ENCODE peak calls at places on chromosomes 5 and 9, in seven cellular contexts. One of them, this sample, is unnamed.
A peak's percentile ranks its signal among the peaks of the same experiment; 100 is the strongest.

GRCh38 chr5:62143268-62144229 is 162.5 kb upstream of the KIF2A start:
- DNase-seq in naive thymus-derived CD8-positive, alpha-beta T cell: no peak
- DNase-seq in T-helper 9 cell: no peak
- DNase-seq in lung: no peak
- DNase-seq in substantia nigra: no peak
- DNase-seq in activated CD8-positive, alpha-beta memory T cell treated with anti-CD3 and anti-CD28 coated beads for 24 hours: no peak
- DNase-seq in neural progenitor cell: peak; percentile 49
- DNase-seq in this sample: no peak

GRCh38 chr5:131932235-131932634 is 13.2 kb downstream of the MEIKIN start:
- DNase-seq in naive thymus-derived CD8-positive, alpha-beta T cell: no peak
- DNase-seq in T-helper 9 cell: no peak
- DNase-seq in lung: no peak
- DNase-seq in substantia nigra: no peak
- DNase-seq in activated CD8-positive, alpha-beta memory T cell treated with anti-CD3 and anti-CD28 coated beads for 24 hours: no peak
- DNase-seq in neural progenitor cell: no peak
- DNase-seq in this sample: no peak

GRCh38 chr5:107472620-107473064 is 198.1 kb downstream of the EFNA5 start:
- DNase-seq in naive thymus-derived CD8-positive, alpha-beta T cell: no peak
- DNase-seq in T-helper 9 cell: no peak
- DNase-seq in lung: no peak
- DNase-seq in substantia nigra: no peak
- DNase-seq in activated CD8-positive, alpha-beta memory T cell treated with anti-CD3 and anti-CD28 coated beads for 24 hours: no peak
- DNase-seq in neural progenitor cell: no peak
- DNase-seq in this sample: no peak

GRCh38 chr9:131018621-131019020 is 9.6 kb downstream of the LAMC3 start:
- DNase-seq in naive thymus-derived CD8-positive, alpha-beta T cell: no peak
- DNase-seq in T-helper 9 cell: no peak
- DNase-seq in lung: no peak
- DNase-seq in substantia nigra: no peak
- DNase-seq in activated CD8-positive, alpha-beta memory T cell treated with anti-CD3 and anti-CD28 coated beads for 24 hours: no peak
- DNase-seq in neural progenitor cell: no peak
- DNase-seq in this sample: no peak

GRCh38 chr5:10577371-10578291 is 13.8 kb downstream of the ANKRD33B start:
- DNase-seq in naive thymus-derived CD8-positive, alpha-beta T cell: no peak
- DNase-seq in T-helper 9 cell: no peak
- DNase-seq in lung: no peak
- DNase-seq in substantia nigra: no peak
- DNase-seq in activated CD8-positive, alpha-beta memory T cell treated with anti-CD3 and anti-CD28 coated beads for 24 hours: peak; percentile 56
- DNase-seq in neural progenitor cell: no peak
- DNase-seq in this sample: no peak

GRCh38 chr5:118042076-118042475 is 946.3 kb downstream of the DTWD2 start:
- DNase-seq in naive thymus-derived CD8-positive, alpha-beta T cell: no peak
- DNase-seq in T-helper 9 cell: no peak
- DNase-seq in lung: no peak
- DNase-seq in substantia nigra: no peak
- DNase-seq in activated CD8-positive, alpha-beta memory T cell treated with anti-CD3 and anti-CD28 coated beads for 24 hours: no peak
- DNase-seq in neural progenitor cell: no peak
- DNase-seq in this sample: no peak

GRCh38 chr5:463952-464351 is 21.0 kb downstream of the EXOC3 start:
- DNase-seq in naive thymus-derived CD8-positive, alpha-beta T cell: peak; percentile 75
- DNase-seq in T-helper 9 cell: peak; percentile 52
- DNase-seq in lung: no peak
- DNase-seq in substantia nigra: no peak
- DNase-seq in activated CD8-positive, alpha-beta memory T cell treated with anti-CD3 and anti-CD28 coated beads for 24 hours: peak; percentile 86
- DNase-seq in neural progenitor cell: no peak
- DNase-seq in this sample: no peak

GRCh38 chr5:121313886-121314285 is 537.8 kb upstream of the FTMT start:
- DNase-seq in naive thymus-derived CD8-positive, alpha-beta T cell: no peak
- DNase-seq in T-helper 9 cell: no peak
- DNase-seq in lung: no peak
- DNase-seq in substantia nigra: no peak
- DNase-seq in activated CD8-positive, alpha-beta memory T cell treated with anti-CD3 and anti-CD28 coated beads for 24 hours: no peak
- DNase-seq in neural progenitor cell: no peak
- DNase-seq in this sample: no peak

GRCh38 chr9:85600675-85601263 is 141.0 kb downstream of the AGTPBP1 start:
- DNase-seq in naive thymus-derived CD8-positive, alpha-beta T cell: no peak
- DNase-seq in T-helper 9 cell: no peak
- DNase-seq in lung: no peak
- DNase-seq in substantia nigra: no peak
- DNase-seq in activated CD8-positive, alpha-beta memory T cell treated with anti-CD3 and anti-CD28 coated beads for 24 hours: no peak
- DNase-seq in neural progenitor cell: no peak
- DNase-seq in this sample: no peak

GRCh38 chr5:52771343-52772039 is 16.2 kb upstream of the ITGA1 start:
- DNase-seq in naive thymus-derived CD8-positive, alpha-beta T cell: no peak
- DNase-seq in T-helper 9 cell: no peak
- DNase-seq in lung: no peak
- DNase-seq in substantia nigra: no peak
- DNase-seq in activated CD8-positive, alpha-beta memory T cell treated with anti-CD3 and anti-CD28 coated beads for 24 hours: peak; percentile 68
- DNase-seq in neural progenitor cell: no peak
- DNase-seq in this sample: no peak